ENCODE peak calls at places on chromosome 1, in four cellular contexts. Z is KG1, F is WTC11, Y is SHP77. B is an unnamed sample.

GRCh38 chr1:160486453-160486852 is 36.6 kb downstream of the SLAMF6 start:
- DNase-seq in Z (no peak), F (no peak), Y (no peak), B (no peak)

GRCh38 chr1:223756002-223756775 is 43.9 kb downstream of the CAPN2 start:
- DNase-seq in Y (no peak), F (no peak), Z (no peak), B (no peak)

GRCh38 chr1:77889240-77889637 is 815 bp downstream of the NEXN start:
- DNase-seq in Z (no peak), F (no peak), Y (peak; percentile 0), B (no peak)

GRCh38 chr1:202648822-202649221 is 61.4 kb downstream of the SYT2 start:
- DNase-seq in Y (no peak), F (no peak), Z (no peak), B (no peak)

GRCh38 chr1:205249651-205250050 is 21.9 kb downstream of the TMCC2 start:
- DNase-seq in F (no peak), Z (no peak), Y (no peak), B (no peak)

GRCh38 chr1:16043950-16044349 is 368 bp downstream of the CLCNKB start:
- DNase-seq in Y (no peak), Z (no peak), F (no peak), B (no peak)

GRCh38 chr1:42379794-42380616 is 587 bp upstream of the RIMKLA start:
- DNase-seq in Y (peak; percentile 59), F (peak; percentile 17), Z (no peak), B (no peak)

GRCh38 chr1:207745285-207745684 is 6.6 kb upstream of the CD46 start:
- DNase-seq in Z (no peak), Y (no peak), F (no peak), B (no peak)

B was measured in HL-60.